ENCODE peak calls at places on chromosome 22, in seven cellular contexts. Y, R, M, C, N, I and W are unnamed samples.

GRCh38 chr22:36362077-36362476 is 25.7 kb downstream of the MYH9 start:
- DNase-seq in R (no peak), Y (no peak), M (no peak), N (no peak), C (no peak), I (no peak), W (no peak)

GRCh38 chr22:46085831-46086576 is 64.3 kb upstream of the PPARA start:
- DNase-seq in C (peak; percentile 90), I (peak; percentile 89), R (peak; percentile 90), Y (peak; percentile 87), N (peak; percentile 79), M (peak; percentile 91), W (no peak)

GRCh38 chr22:35637943-35638342 is 10.3 kb upstream of the APOL6 start:
- DNase-seq in C (no peak), N (no peak), I (no peak), M (no peak), Y (no peak), R (peak; percentile 66), W (no peak)

GRCh38 chr22:44485494-44485893 is 12.5 kb downstream of the RTL6 start:
- DNase-seq in M (no peak), I (no peak), Y (no peak), R (no peak), C (no peak), N (no peak), W (no peak)

GRCh38 chr22:46272762-46273431 is 5.1 kb downstream of the TTC38 start:
- DNase-seq in Y (no peak), R (no peak), N (no peak), I (peak; percentile 58), M (no peak), C (no peak), W (no peak)

GRCh38 chr22:29388759-29389090 is 355 bp upstream of the AP1B1 start:
- DNase-seq in C (no peak), R (no peak), I (no peak), M (no peak), Y (no peak), N (no peak), W (no peak)

GRCh38 chr22:36012332-36012731 is 16.3 kb downstream of the RBFOX2 start:
- DNase-seq in M (no peak), N (no peak), R (no peak), I (no peak), C (no peak), Y (no peak), W (no peak)

GRCh38 chr22:29245626-29246385 is 22.0 kb downstream of the RHBDD3 start:
- DNase-seq in R (peak; percentile 69), N (peak; percentile 86), M (peak; percentile 78), Y (peak; percentile 81), C (peak; percentile 55), I (peak; percentile 88), W (peak; percentile 49)

DNA sequence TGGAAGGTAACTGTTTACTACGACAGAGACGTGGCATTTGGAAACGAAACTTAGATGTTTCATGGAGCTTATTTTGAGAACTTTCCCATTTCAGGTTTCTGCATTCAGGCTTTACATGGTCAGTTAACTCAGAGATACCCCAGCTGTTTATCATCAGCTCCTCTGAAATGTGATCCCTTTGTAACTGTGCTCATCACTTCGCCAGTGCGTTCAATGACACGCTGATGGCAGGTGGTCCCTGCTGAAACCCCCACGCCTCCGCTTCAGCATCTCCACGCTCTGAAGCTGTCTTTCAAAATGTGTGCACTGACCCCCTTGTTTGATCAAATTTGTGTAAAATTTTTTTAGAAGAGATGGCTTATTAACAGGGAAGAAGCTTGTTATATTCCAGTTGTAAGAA is 30.5 kb downstream of the ALG12 start:
- DNase-seq in Y (no peak), I (no peak), C (no peak), N (no peak), R (no peak), M (no peak), W (no peak)
- H3K9me3 ChIP-seq in Y (no peaks in the 10 kb centered on the region), I (peaks cover 4% of the 10 kb centered on the region), C (no peaks in the 10 kb centered on the region), N (no peaks in the 10 kb centered on the region), R (no peaks in the 10 kb centered on the region), M (no peaks in the 10 kb centered on the region), W (no peaks in the 10 kb centered on the region)

GRCh38 chr22:27152883-27153282 is 495.5 kb downstream of the MIAT start:
- DNase-seq in N (no peak), C (no peak), Y (no peak), R (no peak), I (no peak), M (no peak), W (no peak)

GRCh38 chr22:27152033-27152432 is 494.6 kb downstream of the MIAT start:
- DNase-seq in R (no peak), Y (no peak), I (no peak), C (no peak), N (no peak), M (no peak), W (no peak)

GRCh38 chr22:27149886-27150529 is 492.6 kb downstream of the MIAT start:
- DNase-seq in Y (no peak), R (peak; percentile 75), I (no peak), C (no peak), M (no peak), N (no peak), W (no peak)

GRCh38 chr22:27150530-27150909 is 493.1 kb downstream of the MIAT start:
- DNase-seq in Y (no peak), M (no peak), I (no peak), N (no peak), R (peak; percentile 47), C (no peak), W (no peak)

GRCh38 chr22:27151407-27151806 is 494.0 kb downstream of the MIAT start:
- DNase-seq in N (no peak), I (no peak), Y (no peak), C (peak; percentile 31), R (no peak), M (no peak), W (no peak)
- H3K27ac ChIP-seq in N (no peak overlapping the region), I (no peak overlapping the region), Y (no peak overlapping the region), C (peak overlapping the region; percentile 32), R (no peak overlapping the region), M (peak overlapping the region; percentile 11), W (no peak overlapping the region)

GRCh38 chr22:39652990-39653786 is 82.6 kb downstream of the CACNA1I start:
- DNase-seq in R (no peak), N (no peak), M (no peak), I (no peak), C (no peak), Y (no peak), W (no peak)

GRCh38 chr22:39651783-39652058 is 81.2 kb downstream of the CACNA1I start:
- DNase-seq in I (no peak), M (no peak), N (no peak), R (no peak), C (no peak), Y (no peak), W (no peak)

GRCh38 chr22:39653787-39654077 is 83.2 kb downstream of the CACNA1I start:
- DNase-seq in R (no peak), Y (no peak), I (no peak), M (no peak), C (no peak), N (no peak), W (no peak)

GRCh38 chr22:39649500-39650089 is 79.0 kb downstream of the CACNA1I start:
- DNase-seq in N (no peak), I (no peak), Y (no peak), M (no peak), C (no peak), R (no peak), W (no peak)

DNA sequence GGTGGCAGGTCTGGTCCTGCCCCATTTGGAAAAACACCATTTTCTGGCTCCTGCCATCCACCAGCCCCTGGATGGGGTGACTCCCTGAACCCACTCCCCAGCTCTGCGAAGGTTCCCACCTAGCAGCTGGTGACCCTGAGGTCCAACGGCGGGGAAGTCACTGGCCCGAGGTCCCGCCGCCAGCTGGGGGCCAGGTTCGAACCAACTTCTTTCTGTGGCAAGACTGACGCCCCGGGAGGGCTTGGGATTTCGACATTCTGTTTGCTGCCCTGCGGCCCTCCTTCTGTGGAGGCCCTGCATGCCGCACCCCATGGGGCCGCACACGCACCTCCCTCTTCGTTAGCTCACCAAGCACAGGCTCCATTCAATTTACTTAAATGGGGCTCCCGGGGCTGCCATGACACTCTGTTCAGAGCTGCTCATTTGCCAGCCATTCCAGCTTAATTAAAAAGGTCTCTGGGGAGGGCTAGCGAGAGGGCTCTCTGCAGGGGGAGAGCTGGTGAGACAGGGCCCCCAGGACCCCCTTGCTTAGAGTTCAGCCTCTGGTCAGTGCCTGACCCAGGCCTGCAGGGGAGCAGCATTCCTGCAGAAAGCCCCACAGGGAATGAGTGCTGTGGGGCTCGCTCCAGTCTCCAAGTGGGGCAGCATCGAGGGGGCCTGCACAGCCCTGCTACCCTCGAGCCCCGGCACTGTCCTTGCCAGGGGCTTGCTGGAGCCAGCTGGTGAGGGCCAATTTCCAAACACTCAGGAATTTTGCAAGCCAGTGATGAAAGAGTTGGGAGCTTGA is 80.6 kb downstream of the CACNA1I start:
- DNase-seq in R (no peak), M (no peak), C (no peak), Y (no peak), N (no peak), I (no peak), W (no peak)
- H3K9me3 ChIP-seq in R (no peaks in the 10 kb centered on the region), M (no peaks in the 10 kb centered on the region), C (no peaks in the 10 kb centered on the region), Y (no peaks in the 10 kb centered on the region), N (no peaks in the 10 kb centered on the region), I (peaks cover 4% of the 10 kb centered on the region), W (no peaks in the 10 kb centered on the region)

DNA sequence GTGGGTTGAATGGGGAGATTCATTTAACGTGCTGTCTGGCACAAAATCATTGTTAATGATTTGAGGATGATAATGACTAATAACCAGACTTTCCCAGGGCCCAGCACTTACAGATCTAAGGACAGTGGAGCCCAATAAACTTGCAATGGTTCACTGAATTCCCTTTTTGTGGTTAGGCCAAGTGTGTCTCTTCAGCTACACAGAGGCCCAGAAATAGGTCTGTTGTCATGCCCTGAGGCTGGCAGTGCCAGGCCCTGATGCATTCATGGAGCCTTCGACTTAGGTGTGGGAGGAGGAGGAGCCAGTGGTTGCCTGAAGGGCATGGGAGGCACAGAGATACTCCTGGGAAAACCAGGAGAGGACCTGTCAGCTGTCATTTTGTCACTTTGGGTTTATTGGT is 56.1 kb downstream of the KIAA1671 start:
- DNase-seq in I (peak; percentile 35), R (no peak), N (no peak), Y (no peak), C (peak; percentile 16), M (no peak), W (no peak)
- H3K27ac ChIP-seq in I (no peak overlapping the region), R (no peak overlapping the region), N (no peak overlapping the region), Y (no peak overlapping the region), C (no peak overlapping the region), M (no peak overlapping the region), W (no peak overlapping the region)

GRCh38 chr22:49236541-49237075 is 591.1 kb downstream of the BRD1 start:
- DNase-seq in R (no peak), Y (no peak), M (no peak), N (no peak), C (no peak), I (no peak), W (no peak)

GRCh38 chr22:49237703-49238102 is 590.0 kb downstream of the BRD1 start:
- DNase-seq in I (no peak), Y (no peak), N (no peak), M (no peak), C (no peak), R (no peak), W (no peak)

GRCh38 chr22:49235463-49236300 is 592.0 kb downstream of the BRD1 start:
- DNase-seq in C (peak; percentile 29), R (no peak), M (no peak), I (no peak), Y (no peak), N (no peak), W (no peak)

GRCh38 chr22:49238181-49239141 is 589.2 kb downstream of the BRD1 start:
- DNase-seq in N (no peak), I (peak; percentile 53), C (no peak), M (no peak), Y (no peak), R (no peak), W (no peak)

GRCh38 chr22:49237279-49237678 is 590.4 kb downstream of the BRD1 start:
- DNase-seq in R (no peak), M (no peak), N (no peak), I (no peak), Y (no peak), C (no peak), W (no peak)
- H3K9me3 ChIP-seq in R (no peaks in the 10 kb centered on the region), M (no peaks in the 10 kb centered on the region), N (no peaks in the 10 kb centered on the region), I (no peaks in the 10 kb centered on the region), Y (no peaks in the 10 kb centered on the region), C (no peaks in the 10 kb centered on the region), W (no peaks in the 10 kb centered on the region)